ENCODE peak calls at places on chromosomes 2 and 18, in ten cellular contexts. C is pons; J is ELF-1; A is stimulated activated naive CD4-positive, alpha-beta T cell; U is activated effector memory CD4-positive, alpha-beta T cell treated with Interleukin-2 at 50 U/mL for 16 hours; H is activated naive CD8-positive, alpha-beta T cell treated with anti-CD3 and anti-CD28 coated beads for 36 hours; Z is SHP77; T is HFFc6; D is fibroblast of lung; K is GM13977. P is an unnamed sample.
A peak's percentile ranks its signal among the peaks of the same experiment; 100 is the strongest.

GRCh38 chr2:240215676-240216051 is 75.2 kb upstream of the OTOS start:
- DNase-seq in U (no peak), C (no peak), K (no peak), H (no peak), A (no peak), T (no peak), D (no peak), Z (no peak), J (no peak), P (peak; percentile 40)

GRCh38 chr2:36729067-36729466 is 32.6 kb downstream of the VIT start:
- DNase-seq in T (peak; percentile 68), U (no peak), K (no peak), A (no peak), H (no peak), C (no peak), Z (no peak), D (peak; percentile 43), J (no peak), P (no peak)

GRCh38 chr2:216499641-216500218 is 1.1 kb downstream of the RPL37A start:
- DNase-seq in A (no peak), D (peak; percentile 25), U (no peak), C (no peak), K (no peak), J (no peak), T (no peak), Z (no peak), H (no peak), P (no peak)

GRCh38 chr2:167177196-167177595 is 288.9 kb downstream of the XIRP2 start:
- DNase-seq in T (no peak), D (peak; percentile 15), A (no peak), J (no peak), Z (no peak), C (no peak), K (no peak), H (no peak), U (no peak), P (no peak)

GRCh38 chr18:36772339-36772738 is 56.5 kb downstream of the TPGS2 start:
- DNase-seq in H (no peak), C (no peak), J (no peak), U (no peak), T (peak; percentile 76), A (no peak), D (peak; percentile 58), K (no peak), Z (no peak), P (no peak)

GRCh38 chr2:220533485-220533884 is 906.1 kb downstream of the SLC4A3 start:
- DNase-seq in T (peak; percentile 91), D (peak; percentile 61), H (no peak), C (no peak), A (no peak), Z (peak; percentile 53), K (peak; percentile 14), J (peak; percentile 72), U (no peak), P (no peak)

GRCh38 chr2:217231212-217231611 is 371.3 kb upstream of the TNP1 start:
- DNase-seq in K (no peak), T (peak; percentile 8), J (no peak), H (no peak), U (no peak), A (no peak), C (no peak), Z (no peak), D (peak; percentile 58), P (no peak)

GRCh38 chr18:78563110-78563509 is 416.5 kb upstream of the SALL3 start:
- DNase-seq in Z (no peak), D (no peak), A (no peak), T (no peak), H (no peak), C (no peak), J (no peak), K (no peak), U (no peak), P (no peak)

P was measured in sciatic nerve.